ENCODE peak calls at places on chromosomes 16 and 17, in six cellular contexts. R, U, Y, B, O and E are unnamed samples.

GRCh38 chr17:9343513-9343912 is 232.1 kb downstream of the STX8 start:
- DNase-seq in U (no peak), O (peak), R (no peak), B (no peak), Y (no peak), E (no peak)

GRCh38 chr16:89019511-89019910 is 42.5 kb upstream of the CBFA2T3 start:
- DNase-seq in Y (no peak), B (no peak), R (no peak), U (no peak), O (no peak), E (no peak)

GRCh38 chr17:77400445-77400870 is 259.7 kb downstream of the SEC14L1 start:
- DNase-seq in O (peak), Y (no peak), B (no peak), R (no peak), U (no peak), E (no peak)

GRCh38 chr16:11024333-11025053 is 80.1 kb downstream of the CLEC16A start:
- DNase-seq in R (no peak), Y (no peak), U (no peak), O (no peak), B (no peak), E (peak)

GRCh38 chr16:14669776-14670175 is 24.3 kb downstream of the PLA2G10 start:
- DNase-seq in B (peak), R (no peak), U (no peak), O (no peak), Y (no peak), E (peak)

GRCh38 chr16:819336-819735 is 18.8 kb upstream of the GNG13 start:
- DNase-seq in R (no peak), O (no peak), B (no peak), Y (no peak), U (no peak), E (no peak)

GRCh38 chr16:86609115-86609514 is 30.8 kb downstream of the FOXL1 start:
- DNase-seq in O (no peak), B (no peak), R (peak), Y (peak), U (no peak), E (no peak)

GRCh38 chr16:74825941-74826340 is 51.3 kb upstream of the FA2H start:
- DNase-seq in B (peak), R (no peak), O (no peak), Y (no peak), U (no peak), E (no peak)

GRCh38 chr17:17269926-17270773 is 10.9 kb downstream of the COPS3 start:
- DNase-seq in R (no peak), U (no peak), B (no peak), O (peak), Y (no peak), E (no peak)

GRCh38 chr16:86668136-86668535 is 89.8 kb downstream of the FOXL1 start:
- DNase-seq in U (no peak), R (peak), Y (no peak), B (no peak), O (peak), E (no peak)

GRCh38 chr17:29565643-29566472 is 979 bp downstream of the ABHD15 start:
- DNase-seq in R (no peak), Y (no peak), O (peak), U (peak), B (peak), E (peak)

GRCh38 chr16:22847100-22847499 is 33.1 kb downstream of the HS3ST2 start:
- DNase-seq in U (no peak), R (no peak), O (no peak), Y (no peak), B (no peak), E (no peak)

GRCh38 chr17:66508896-66509843 is 206.8 kb downstream of the PRKCA start:
- DNase-seq in O (no peak), R (peak), B (peak), U (no peak), Y (no peak), E (peak)

GRCh38 chr16:85602831-85603755 is 10.0 kb upstream of the GSE1 start:
- DNase-seq in O (peak), R (no peak), B (no peak), Y (no peak), U (no peak), E (no peak)

GRCh38 chr16:6929868-6930267 is 402.8 kb upstream of the RBFOX1 start:
- DNase-seq in O (peak), B (no peak), U (no peak), Y (no peak), R (no peak), E (no peak)

GRCh38 chr17:68325961-68326360 is 34.7 kb downstream of the ARSG start:
- DNase-seq in Y (no peak), O (peak), B (no peak), U (no peak), R (no peak), E (no peak)

GRCh38 chr17:57311281-57312216 is 55.2 kb downstream of the MSI2 start:
- DNase-seq in Y (no peak), R (no peak), O (no peak), U (no peak), B (peak), E (peak)

GRCh38 chr17:8506145-8506544 is 70.5 kb downstream of the NDEL1 start:
- DNase-seq in U (no peak), B (no peak), O (no peak), Y (no peak), R (no peak), E (no peak)

GRCh38 chr17:1783834-1784611 is 22.2 kb downstream of the SERPINF1 start:
- DNase-seq in B (peak), R (peak), Y (no peak), U (no peak), O (peak), E (peak)

GRCh38 chr16:4689091-4689671 is 4.2 kb upstream of the NUDT16L1 start:
- DNase-seq in U (no peak), Y (no peak), B (no peak), R (no peak), O (no peak), E (no peak)

GRCh38 chr17:49788443-49789277 is at the start of gene KAT7:
- DNase-seq in O (peak), Y (peak), R (peak), B (peak), U (peak), E (peak)

GRCh38 chr16:30183961-30184429 is 593 bp downstream of the CORO1A start:
- DNase-seq in O (no peak), B (peak), R (no peak), U (no peak), Y (no peak), E (peak)